ENCODE peak calls at places on chromosome 2, in eight cellular contexts. H is NCI-H1105, K is body of pancreas, O is mesothelial cell of epicardium, Y is occipital lobe, W is AG08395, D is nephron progenitor cell, Q is NCI-H774. R is an unnamed sample.

GRCh38 chr2:152542995-152543481 is 174.2 kb downstream of the PRPF40A start:
- DNase-seq in H (no peak), K (no peak), O (no peak), Y (peak; percentile 40), W (peak; percentile 88), D (no peak), Q (no peak), R (no peak)

GRCh38 chr2:138829326-138829725 is 49.1 kb upstream of the NXPH2 start:
- DNase-seq in H (peak; percentile 11), K (peak; percentile 27), O (peak; percentile 27), Y (no peak), W (no peak), D (peak; percentile 73), Q (no peak), R (no peak)

GRCh38 chr2:10939058-10939457 is 27.3 kb downstream of the KCNF1 start:
- DNase-seq in H (no peak), K (no peak), O (no peak), Y (no peak), W (no peak), D (no peak), Q (no peak), R (no peak)

GRCh38 chr2:170525566-170525900 is 189.6 kb upstream of the SP5 start:
- DNase-seq in H (no peak), K (peak; percentile 73), O (no peak), Y (no peak), W (peak; percentile 96), D (no peak), Q (no peak), R (no peak)

GRCh38 chr2:239758325-239758877 is 266.7 kb downstream of the NDUFA10 start:
- DNase-seq in H (no peak), K (no peak), O (no peak), Y (no peak), W (peak; percentile 5), D (no peak), Q (no peak), R (no peak)

GRCh38 chr2:201182650-201183372 is at the start of gene CASP10:
- DNase-seq in H (no peak), K (peak; percentile 66), O (no peak), Y (no peak), W (peak; percentile 63), D (no peak), Q (no peak), R (no peak)

GRCh38 chr2:234991793-234992192 is 40.0 kb downstream of the SH3BP4 start:
- DNase-seq in H (no peak), K (no peak), O (no peak), Y (no peak), W (peak; percentile 60), D (no peak), Q (no peak), R (no peak)

GRCh38 chr2:191045141-191045540 is 31.2 kb upstream of the STAT1 start:
- DNase-seq in H (no peak), K (no peak), O (no peak), Y (no peak), W (no peak), D (no peak), Q (no peak), R (no peak)

GRCh38 chr2:69668598-69668997 is 25.1 kb upstream of the AAK1 start:
- DNase-seq in H (no peak), K (no peak), O (no peak), Y (no peak), W (no peak), D (no peak), Q (no peak), R (no peak)

GRCh38 chr2:128271186-128271890 is 47.3 kb downstream of the HS6ST1 start:
- DNase-seq in H (no peak), K (no peak), O (no peak), Y (no peak), W (no peak), D (no peak), Q (no peak), R (no peak)

GRCh38 chr2:49080681-49081080 is 73.6 kb downstream of the FSHR start:
- DNase-seq in H (no peak), K (no peak), O (no peak), Y (no peak), W (no peak), D (no peak), Q (no peak), R (no peak)